ENCODE peak calls at places on chromosome 11, in seven cellular contexts. One of them, this sample, is unnamed.

GRCh38 chr11:33735426-33736147 is 636 bp downstream of the CD59 start:
- DNase-seq in epithelial cell of esophagus: peak; percentile 56
- DNase-seq in kidney: peak; percentile 84
- DNase-seq in kidney epithelial cell: no peak
- DNase-seq in CD14-positive monocyte: no peak
- DNase-seq in HL-60: peak; percentile 22
- DNase-seq in neural crest cell: no peak
- DNase-seq in this sample: no peak

GRCh38 chr11:77387701-77388100 is 86.2 kb downstream of the PAK1 start:
- DNase-seq in kidney: no peak
- DNase-seq in epithelial cell of esophagus: no peak
- DNase-seq in kidney epithelial cell: no peak
- DNase-seq in HL-60: no peak
- DNase-seq in CD14-positive monocyte: no peak
- DNase-seq in neural crest cell: no peak
- DNase-seq in this sample: no peak

GRCh38 chr11:118921121-118921928 is 4.4 kb downstream of the BCL9L start:
- DNase-seq in HL-60: no peak
- DNase-seq in CD14-positive monocyte: no peak
- DNase-seq in kidney: peak; percentile 93
- DNase-seq in epithelial cell of esophagus: peak; percentile 92
- DNase-seq in kidney epithelial cell: no peak
- DNase-seq in neural crest cell: no peak
- DNase-seq in this sample: no peak

GRCh38 chr11:71125150-71125549 is 127.2 kb downstream of the SHANK2 start:
- DNase-seq in CD14-positive monocyte: no peak
- DNase-seq in kidney epithelial cell: no peak
- DNase-seq in neural crest cell: no peak
- DNase-seq in epithelial cell of esophagus: peak; percentile 27
- DNase-seq in kidney: no peak
- DNase-seq in HL-60: no peak
- DNase-seq in this sample: no peak

GRCh38 chr11:40293655-40294342 is 1165.7 kb downstream of the LRRC4C start:
- DNase-seq in epithelial cell of esophagus: peak; percentile 84
- DNase-seq in CD14-positive monocyte: no peak
- DNase-seq in kidney: peak; percentile 76
- DNase-seq in HL-60: peak; percentile 28
- DNase-seq in neural crest cell: peak; percentile 69
- DNase-seq in kidney epithelial cell: peak; percentile 82
- DNase-seq in this sample: peak; percentile 20

GRCh38 chr11:19742595-19743292 is 30.1 kb downstream of the NAV2 start:
- DNase-seq in CD14-positive monocyte: peak; percentile 55
- DNase-seq in kidney: peak; percentile 85
- DNase-seq in kidney epithelial cell: no peak
- DNase-seq in HL-60: peak; percentile 1
- DNase-seq in epithelial cell of esophagus: peak; percentile 80
- DNase-seq in neural crest cell: peak; percentile 76
- DNase-seq in this sample: peak; percentile 81

GRCh38 chr11:95863486-95864140 is 60.3 kb downstream of the MTMR2 start:
- DNase-seq in CD14-positive monocyte: no peak
- DNase-seq in neural crest cell: no peak
- DNase-seq in kidney: no peak
- DNase-seq in HL-60: no peak
- DNase-seq in epithelial cell of esophagus: no peak
- DNase-seq in kidney epithelial cell: no peak
- DNase-seq in this sample: no peak

GRCh38 chr11:32297629-32298028 is 137.7 kb downstream of the WT1 start:
- DNase-seq in kidney: no peak
- DNase-seq in CD14-positive monocyte: no peak
- DNase-seq in neural crest cell: no peak
- DNase-seq in HL-60: no peak
- DNase-seq in epithelial cell of esophagus: peak; percentile 44
- DNase-seq in kidney epithelial cell: no peak
- DNase-seq in this sample: peak; percentile 2

GRCh38 chr11:109522116-109522755 is 100.2 kb downstream of the C11orf87 start:
- DNase-seq in CD14-positive monocyte: no peak
- DNase-seq in neural crest cell: no peak
- DNase-seq in kidney: no peak
- DNase-seq in kidney epithelial cell: no peak
- DNase-seq in epithelial cell of esophagus: peak; percentile 49
- DNase-seq in HL-60: no peak
- DNase-seq in this sample: no peak

GRCh38 chr11:91947215-91947614 is 277.4 kb upstream of the FAT3 start:
- DNase-seq in epithelial cell of esophagus: peak; percentile 2
- DNase-seq in CD14-positive monocyte: no peak
- DNase-seq in neural crest cell: no peak
- DNase-seq in kidney: peak; percentile 29
- DNase-seq in kidney epithelial cell: peak; percentile 82
- DNase-seq in HL-60: no peak
- DNase-seq in this sample: peak; percentile 1

GRCh38 chr11:113238721-113239120 is 75.7 kb upstream of the TTC12 start:
- DNase-seq in epithelial cell of esophagus: no peak
- DNase-seq in kidney: no peak
- DNase-seq in kidney epithelial cell: no peak
- DNase-seq in HL-60: no peak
- DNase-seq in CD14-positive monocyte: no peak
- DNase-seq in neural crest cell: no peak
- DNase-seq in this sample: no peak

GRCh38 chr11:112455791-112456190 is 195.1 kb upstream of the PLET1 start:
- DNase-seq in CD14-positive monocyte: no peak
- DNase-seq in neural crest cell: no peak
- DNase-seq in kidney: no peak
- DNase-seq in HL-60: no peak
- DNase-seq in epithelial cell of esophagus: no peak
- DNase-seq in kidney epithelial cell: no peak
- DNase-seq in this sample: no peak

GRCh38 chr11:119089319-119089718 is 4.6 kb downstream of the HMBS start:
- DNase-seq in epithelial cell of esophagus: no peak
- DNase-seq in CD14-positive monocyte: no peak
- DNase-seq in kidney: no peak
- DNase-seq in neural crest cell: no peak
- DNase-seq in kidney epithelial cell: no peak
- DNase-seq in HL-60: no peak
- DNase-seq in this sample: no peak

GRCh38 chr11:123190504-123190903 is 4.5 kb downstream of the CLMP start:
- DNase-seq in CD14-positive monocyte: no peak
- DNase-seq in epithelial cell of esophagus: no peak
- DNase-seq in kidney epithelial cell: no peak
- DNase-seq in neural crest cell: no peak
- DNase-seq in kidney: no peak
- DNase-seq in HL-60: no peak
- DNase-seq in this sample: no peak

GRCh38 chr11:117117681-117118080 is 19.5 kb upstream of the SIK3 start:
- DNase-seq in kidney epithelial cell: no peak
- DNase-seq in neural crest cell: no peak
- DNase-seq in epithelial cell of esophagus: no peak
- DNase-seq in kidney: no peak
- DNase-seq in CD14-positive monocyte: no peak
- DNase-seq in HL-60: no peak
- DNase-seq in this sample: no peak

GRCh38 chr11:69116671-69117070 is 39.1 kb upstream of the SMIM38 start:
- DNase-seq in HL-60: no peak
- DNase-seq in kidney epithelial cell: no peak
- DNase-seq in epithelial cell of esophagus: no peak
- DNase-seq in neural crest cell: no peak
- DNase-seq in kidney: peak; percentile 74
- DNase-seq in CD14-positive monocyte: no peak
- DNase-seq in this sample: no peak

GRCh38 chr11:107385361-107385982 is 72.2 kb downstream of the CWF19L2 start:
- DNase-seq in HL-60: no peak
- DNase-seq in CD14-positive monocyte: no peak
- DNase-seq in epithelial cell of esophagus: peak; percentile 94
- DNase-seq in kidney: no peak
- DNase-seq in neural crest cell: no peak
- DNase-seq in kidney epithelial cell: no peak
- DNase-seq in this sample: peak; percentile 67

GRCh38 chr11:118956847-118957469 is 860 bp downstream of the UPK2 start:
- DNase-seq in kidney: peak; percentile 65
- DNase-seq in epithelial cell of esophagus: no peak
- DNase-seq in neural crest cell: no peak
- DNase-seq in kidney epithelial cell: no peak
- DNase-seq in CD14-positive monocyte: no peak
- DNase-seq in HL-60: no peak
- DNase-seq in this sample: no peak

GRCh38 chr11:65204646-65205601 is 23.2 kb downstream of the CAPN1 start:
- DNase-seq in epithelial cell of esophagus: peak; percentile 32
- DNase-seq in kidney epithelial cell: no peak
- DNase-seq in CD14-positive monocyte: peak; percentile 39
- DNase-seq in HL-60: no peak
- DNase-seq in kidney: peak; percentile 76
- DNase-seq in neural crest cell: peak; percentile 61
- DNase-seq in this sample: peak; percentile 58

GRCh38 chr11:33248416-33248957 is 8.7 kb upstream of the HIPK3 start:
- DNase-seq in HL-60: no peak
- DNase-seq in neural crest cell: no peak
- DNase-seq in CD14-positive monocyte: no peak
- DNase-seq in kidney epithelial cell: no peak
- DNase-seq in epithelial cell of esophagus: peak; percentile 76
- DNase-seq in kidney: no peak
- DNase-seq in this sample: no peak

GRCh38 chr11:86202013-86202336 is 42.6 kb upstream of the EED start:
- DNase-seq in kidney: no peak
- DNase-seq in kidney epithelial cell: no peak
- DNase-seq in epithelial cell of esophagus: no peak
- DNase-seq in CD14-positive monocyte: no peak
- DNase-seq in neural crest cell: no peak
- DNase-seq in HL-60: peak; percentile 40
- DNase-seq in this sample: no peak

GRCh38 chr11:67400942-67401494 is 640 bp downstream of the PPP1CA start:
- DNase-seq in HL-60: no peak
- DNase-seq in kidney: no peak
- DNase-seq in neural crest cell: no peak
- DNase-seq in CD14-positive monocyte: no peak
- DNase-seq in epithelial cell of esophagus: no peak
- DNase-seq in kidney epithelial cell: no peak
- DNase-seq in this sample: no peak

GRCh38 chr11:15976433-15977045 is 379.8 kb downstream of the SOX6 start:
- DNase-seq in epithelial cell of esophagus: peak; percentile 82
- DNase-seq in kidney: no peak
- DNase-seq in CD14-positive monocyte: no peak
- DNase-seq in neural crest cell: no peak
- DNase-seq in HL-60: no peak
- DNase-seq in kidney epithelial cell: no peak
- DNase-seq in this sample: no peak

GRCh38 chr11:2885017-2885675 is 429 bp downstream of the CDKN1C start:
- DNase-seq in kidney: peak; percentile 88
- DNase-seq in kidney epithelial cell: no peak
- DNase-seq in neural crest cell: peak; percentile 44
- DNase-seq in CD14-positive monocyte: no peak
- DNase-seq in epithelial cell of esophagus: peak; percentile 43
- DNase-seq in HL-60: no peak
- DNase-seq in this sample: peak; percentile 78

GRCh38 chr11:2887526-2888195 is 2.1 kb upstream of the CDKN1C start:
- DNase-seq in HL-60: no peak
- DNase-seq in epithelial cell of esophagus: no peak
- DNase-seq in neural crest cell: no peak
- DNase-seq in CD14-positive monocyte: no peak
- DNase-seq in kidney: peak; percentile 58
- DNase-seq in kidney epithelial cell: no peak
- DNase-seq in this sample: no peak

GRCh38 chr11:2886936-2887335 is 1.4 kb upstream of the CDKN1C start:
- DNase-seq in epithelial cell of esophagus: no peak
- DNase-seq in CD14-positive monocyte: no peak
- DNase-seq in kidney: no peak
- DNase-seq in HL-60: no peak
- DNase-seq in kidney epithelial cell: no peak
- DNase-seq in neural crest cell: no peak
- DNase-seq in this sample: no peak

GRCh38 chr11:2885676-2886081 is at the start of gene CDKN1C:
- DNase-seq in epithelial cell of esophagus: peak; percentile 77
- DNase-seq in HL-60: no peak
- DNase-seq in neural crest cell: peak; percentile 86
- DNase-seq in kidney: peak; percentile 96
- DNase-seq in kidney epithelial cell: no peak
- DNase-seq in CD14-positive monocyte: peak; percentile 66
- DNase-seq in this sample: peak; percentile 85

GRCh38 chr11:2886191-2886894 is 768 bp upstream of the CDKN1C start:
- DNase-seq in epithelial cell of esophagus: no peak
- DNase-seq in CD14-positive monocyte: no peak
- DNase-seq in kidney: peak; percentile 89
- DNase-seq in neural crest cell: peak; percentile 63
- DNase-seq in kidney epithelial cell: no peak
- DNase-seq in HL-60: no peak
- DNase-seq in this sample: no peak
- TF ChIP-seq CTCF in epithelial cell of esophagus: no peak
- TF ChIP-seq CTCF in CD14-positive monocyte: no peak
- TF ChIP-seq CTCF in kidney: no peak
- TF ChIP-seq CTCF in neural crest cell: peak; percentile 37
- TF ChIP-seq CTCF in kidney epithelial cell: peak; percentile 25
- TF ChIP-seq CTCF in HL-60: no peak
- TF ChIP-seq CTCF in this sample: no peak

GRCh38 chr11:5131584-5132335 is 6.4 kb downstream of the OR52A5 start:
- DNase-seq in epithelial cell of esophagus: no peak
- DNase-seq in neural crest cell: no peak
- DNase-seq in HL-60: no peak
- DNase-seq in kidney epithelial cell: no peak
- DNase-seq in kidney: no peak
- DNase-seq in CD14-positive monocyte: no peak
- DNase-seq in this sample: no peak
- TF ChIP-seq CTCF in epithelial cell of esophagus: no peak
- TF ChIP-seq CTCF in neural crest cell: no peak
- TF ChIP-seq CTCF in HL-60: no peak
- TF ChIP-seq CTCF in kidney epithelial cell: no peak
- TF ChIP-seq CTCF in kidney: no peak
- TF ChIP-seq CTCF in CD14-positive monocyte: no peak
- TF ChIP-seq CTCF in this sample: no peak

GRCh38 chr11:128290106-128290840 is 297.1 kb downstream of the ETS1 start:
- DNase-seq in kidney epithelial cell: peak; percentile 48
- DNase-seq in CD14-positive monocyte: peak; percentile 50
- DNase-seq in kidney: peak; percentile 84
- DNase-seq in epithelial cell of esophagus: peak; percentile 74
- DNase-seq in HL-60: peak; percentile 14
- DNase-seq in neural crest cell: peak; percentile 55
- DNase-seq in this sample: peak; percentile 58
- TF ChIP-seq CTCF in kidney epithelial cell: peak; percentile 79
- TF ChIP-seq CTCF in CD14-positive monocyte: peak; percentile 84
- TF ChIP-seq CTCF in kidney: peak; percentile 85
- TF ChIP-seq CTCF in epithelial cell of esophagus: peak; percentile 81
- TF ChIP-seq CTCF in HL-60: peak; percentile 53
- TF ChIP-seq CTCF in neural crest cell: peak; percentile 93
- TF ChIP-seq CTCF in this sample: peak; percentile 35

DNA sequence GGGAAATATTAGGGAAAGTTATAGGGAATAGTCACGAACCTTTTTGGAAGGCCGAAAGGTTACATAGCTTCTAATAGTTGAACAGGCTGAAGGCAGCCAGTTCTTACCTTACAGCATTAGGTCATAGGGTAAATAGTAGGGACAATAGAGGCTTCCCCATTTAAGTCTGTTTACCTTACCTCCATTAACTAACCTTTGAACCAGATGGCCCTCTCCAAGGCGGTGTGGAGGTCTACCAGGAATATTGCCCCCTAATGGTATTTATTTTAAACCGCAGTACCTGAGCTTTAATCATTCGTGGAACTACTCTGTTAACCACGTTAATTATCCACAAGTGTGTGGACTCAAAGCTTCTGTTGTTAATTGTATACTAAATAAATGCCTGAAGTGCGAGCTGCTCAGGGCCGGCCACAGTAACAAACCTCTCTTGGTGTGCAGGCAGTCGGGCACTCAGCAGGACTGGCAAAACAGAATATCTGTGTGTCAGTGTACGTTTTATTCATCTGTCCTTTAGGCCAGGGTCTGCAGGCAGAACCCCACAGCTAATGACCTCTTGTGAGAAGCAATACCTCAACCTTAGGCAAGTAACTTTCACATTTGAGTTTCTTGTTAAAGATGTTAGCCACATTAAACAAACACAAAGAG is 81.7 kb downstream of the PRCP start:
- DNase-seq in CD14-positive monocyte: no peak
- DNase-seq in epithelial cell of esophagus: no peak
- DNase-seq in HL-60: no peak
- DNase-seq in kidney: no peak
- DNase-seq in neural crest cell: no peak
- DNase-seq in kidney epithelial cell: no peak
- DNase-seq in this sample: no peak
- TF ChIP-seq CTCF in CD14-positive monocyte: no peak
- TF ChIP-seq CTCF in epithelial cell of esophagus: no peak
- TF ChIP-seq CTCF in HL-60: no peak
- TF ChIP-seq CTCF in kidney: no peak
- TF ChIP-seq CTCF in neural crest cell: no peak
- TF ChIP-seq CTCF in kidney epithelial cell: no peak
- TF ChIP-seq CTCF in this sample: no peak

This sample was measured in Calu3.